ENCODE peak calls at places on chromosomes 1 and 21, in ten cellular contexts. N is dorsolateral prefrontal cortex, Z is right cardiac atrium, J is transverse colon, A is brain microvascular endothelial cell, C is ascending aorta, L is cardiac muscle cell, Q is esophagus squamous epithelium, I is hepatocyte, O is left ventricle myocardium inferior. H is an unnamed sample. For H3K27me3, the result is how much of the 10 kb centered on the place peaks cover.

GRCh38 chr1:5286244-5286643 is 631.8 kb downstream of the AJAP1 start:
- DNase-seq in J (no peak), A (no peak), N (no peak), I (no peak), L (no peak), Q (no peak), C (no peak), Z (no peak), O (no peak), H (no peak)

GRCh38 chr1:963746-964525 is 2.3 kb upstream of the PLEKHN1 start:
- DNase-seq in I (no peak), J (no peak), L (no peak), N (no peak), C (no peak), Z (peak), A (no peak), O (no peak), Q (no peak), H (no peak)

GRCh38 chr1:234610061-234610581 is at the start of gene IRF2BP2:
- DNase-seq in N (peak), L (peak), I (peak), Q (no peak), O (peak), J (peak), A (peak), Z (peak), C (peak), H (peak)

GRCh38 chr21:21111309-21111920 is 113.2 kb downstream of the NCAM2 start:
- DNase-seq in I (no peak), J (no peak), C (no peak), Z (no peak), L (no peak), A (no peak), O (no peak), Q (no peak), N (no peak), H (no peak)

GRCh38 chr1:211352985-211353515 is 26.4 kb downstream of the TRAF5 start:
- DNase-seq in Q (peak), O (no peak), C (no peak), N (no peak), Z (peak), J (peak), A (no peak), I (no peak), L (peak), H (peak)

GRCh38 chr1:93629101-93630059 is 52.3 kb downstream of the BCAR3 start:
- DNase-seq in I (peak), O (no peak), Q (no peak), Z (no peak), N (no peak), L (peak), J (peak), A (peak), C (no peak), H (peak)

GRCh38 chr1:8663915-8664331 is 153.5 kb downstream of the RERE start:
- DNase-seq in I (no peak), O (no peak), Z (peak), A (no peak), L (no peak), C (no peak), N (no peak), Q (no peak), J (peak), H (no peak)

GRCh38 chr1:226912587-226913176 is 27.4 kb upstream of the COQ8A start:
- DNase-seq in O (peak), N (peak), Z (peak), L (peak), A (peak), C (no peak), I (peak), Q (no peak), J (peak), H (peak)

GRCh38 chr1:234558186-234558836 is 51.7 kb downstream of the IRF2BP2 start:
- DNase-seq in L (no peak), N (no peak), C (no peak), Q (no peak), Z (no peak), A (no peak), I (no peak), J (no peak), O (no peak), H (no peak)

GRCh38 chr1:182446033-182446669 is 3.8 kb upstream of the RGSL1 start:
- DNase-seq in C (no peak), N (no peak), O (no peak), L (peak), Z (no peak), J (peak), A (peak), Q (no peak), I (peak), H (peak)

GRCh38 chr1:169711469-169712308 is at the start of gene SELL:
- DNase-seq in A (peak), Z (peak), L (peak), C (peak), N (peak), Q (no peak), J (peak), I (peak), O (peak), H (peak)

GRCh38 chr1:165877940-165878556 is 50.6 kb downstream of the UCK2 start:
- DNase-seq in C (no peak), L (no peak), I (no peak), A (no peak), Z (no peak), Q (no peak), N (no peak), J (no peak), O (no peak), H (no peak)

GRCh38 chr1:215031392-215031791 is 51.1 kb upstream of the KCNK2 start:
- DNase-seq in Q (no peak), Z (no peak), O (no peak), I (no peak), L (no peak), N (no peak), J (no peak), C (no peak), A (no peak), H (no peak)

GRCh38 chr1:230112131-230112701 is 45.2 kb downstream of the GALNT2 start:
- DNase-seq in I (no peak), C (no peak), Z (no peak), N (peak), Q (no peak), O (no peak), L (peak), J (no peak), A (no peak), H (peak)

GRCh38 chr1:171653796-171654704 is 1.6 kb upstream of the MYOC start:
- DNase-seq in Q (no peak), O (no peak), J (no peak), A (peak), N (no peak), C (no peak), L (peak), I (no peak), Z (no peak), H (no peak)

GRCh38 chr1:177566495-177566894 is 395.7 kb downstream of the BRINP2 start:
- DNase-seq in N (no peak), Z (no peak), C (no peak), J (peak), Q (no peak), L (no peak), A (no peak), O (no peak), I (peak), H (no peak)

DNA sequence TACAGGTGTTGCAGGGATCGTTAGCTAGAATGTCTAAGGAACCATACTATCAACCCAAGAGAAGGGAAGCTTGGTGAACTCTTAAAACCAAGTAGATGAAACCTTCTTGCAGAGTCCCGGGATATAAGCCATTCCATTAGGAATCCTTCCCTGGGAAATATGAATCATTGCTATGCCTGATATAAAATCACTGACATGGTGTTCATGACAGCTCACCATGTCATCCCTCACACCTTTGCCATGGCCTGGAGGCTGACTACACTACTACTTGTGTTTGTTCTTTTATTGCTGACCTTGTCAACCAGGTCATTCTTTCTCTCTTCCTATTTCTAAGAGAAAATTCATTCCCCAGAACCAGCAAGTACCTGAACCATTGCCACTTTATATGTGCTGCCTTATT is 12.1 kb downstream of the ST6GALNAC3 start:
- DNase-seq in O (no peak), A (no peak), L (no peak), I (no peak), C (no peak), N (no peak), Z (no peak), Q (no peak), J (no peak), H (no peak)
- H3K27me3 ChIP-seq in O (under half), A (under half), L (under half), I (under half), C (under half), N (under half), Z (under half), Q (under half), J (under half), H (under half)

GRCh38 chr1:36481091-36481490 is 1.6 kb downstream of the CSF3R start:
- DNase-seq in J (no peak), Q (no peak), I (no peak), L (no peak), A (no peak), N (no peak), Z (no peak), C (no peak), O (no peak), H (peak)
- H3K4me3 ChIP-seq in J (no peak), Q (no peak), I (no peak), L (no peak), A (no peak), N (no peak), Z (no peak), C (no peak), O (no peak), H (no peak)

GRCh38 chr1:3077561-3077960 is 8.6 kb downstream of the PRDM16 start:
- DNase-seq in L (no peak), I (no peak), Q (no peak), O (no peak), Z (no peak), A (no peak), J (no peak), C (no peak), N (no peak), H (no peak)
- H3K27me3 ChIP-seq in L (under half), I (under half), Q (under half), O (half or more), Z (under half), A (under half), J (half or more), C (under half), N (under half), H (under half)

DNA sequence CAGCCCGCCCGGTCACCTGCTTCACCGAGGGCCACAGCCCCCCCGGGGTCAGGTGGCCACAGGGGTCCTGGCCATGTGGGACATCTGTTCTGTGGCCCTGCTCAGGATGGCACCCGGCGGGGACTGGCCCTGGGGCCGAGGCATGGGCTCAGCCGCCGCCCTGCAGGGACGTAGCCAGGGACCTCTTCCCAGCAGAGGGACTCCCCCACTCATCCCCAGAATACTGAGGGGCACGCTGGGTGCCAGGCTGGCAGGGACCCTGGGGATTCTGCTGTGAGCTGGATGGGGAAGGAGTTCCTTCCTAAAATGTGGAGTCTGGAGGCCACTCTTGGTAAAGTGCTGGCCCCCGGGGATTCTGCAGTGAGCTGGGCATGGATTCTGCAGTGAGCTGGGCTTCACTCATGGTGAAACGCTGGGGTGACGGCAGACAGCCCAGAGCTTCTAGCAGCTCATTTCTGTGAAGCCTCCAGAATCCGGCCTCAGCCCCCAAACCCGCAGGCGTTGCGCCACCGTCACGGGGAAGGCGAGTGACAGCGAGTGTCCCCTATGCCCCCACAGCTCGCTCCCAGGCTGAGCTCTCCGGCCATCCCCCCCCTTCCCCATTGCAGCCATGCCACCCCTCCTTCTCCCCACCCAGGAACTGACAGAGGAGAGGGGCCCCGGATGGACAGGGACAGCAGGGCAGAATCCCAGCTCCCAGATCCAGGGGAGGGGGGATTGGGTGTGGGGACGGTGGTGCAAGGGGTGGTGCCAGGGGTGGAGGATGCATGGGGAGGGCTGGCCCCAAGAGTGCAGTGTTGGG is 1.4 kb downstream of the ITGB2 start:
- DNase-seq in Q (no peak), N (no peak), I (no peak), O (peak), A (no peak), Z (peak), J (no peak), C (no peak), L (no peak), H (peak)
- H3K4me3 ChIP-seq in Q (no peak), N (peak), I (no peak), O (peak), A (no peak), Z (peak), J (no peak), C (no peak), L (no peak), H (peak)

DNA sequence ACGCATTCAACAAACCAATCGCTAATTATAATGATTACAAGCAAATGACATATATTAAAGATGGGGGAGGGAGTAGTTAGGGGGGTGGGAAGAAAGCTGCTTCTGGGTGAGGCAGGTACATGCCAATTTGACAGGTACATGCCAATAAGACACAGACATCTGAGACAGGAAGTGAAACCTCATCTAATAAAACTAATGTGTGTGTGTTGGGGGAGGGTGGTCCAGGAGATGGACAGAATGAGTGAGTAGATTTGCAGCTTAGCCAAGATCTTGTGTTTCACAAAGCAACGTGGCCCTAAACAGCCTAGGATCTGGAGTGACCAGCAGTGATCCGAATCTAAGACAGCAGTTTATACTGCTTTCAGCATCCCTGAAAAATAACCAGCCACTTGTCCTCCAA is 10.8 kb downstream of the CFAP45 start:
- DNase-seq in A (no peak), J (no peak), Q (no peak), Z (no peak), L (no peak), I (no peak), C (no peak), N (no peak), O (no peak), H (no peak)
- H3K27me3 ChIP-seq in A (under half), J (under half), Q (under half), Z (under half), L (under half), I (under half), C (under half), N (under half), O (under half), H (under half)

GRCh38 chr1:189880135-189880534 is 597.5 kb downstream of the BRINP3 start:
- DNase-seq in O (no peak), C (no peak), Z (no peak), I (no peak), Q (no peak), A (no peak), J (no peak), L (no peak), N (no peak), H (no peak)
- H3K4me3 ChIP-seq in O (no peak), C (no peak), Z (no peak), I (no peak), Q (no peak), A (no peak), J (no peak), L (no peak), N (no peak), H (no peak)

H was measured in H7.